ENCODE peak calls at places on chromosomes 5 and 9, in seven cellular contexts. F is Caco-2; Y is psoas muscle; K is PC-9; M is upper lobe of right lung; X is stomach; S is CD8-positive, alpha-beta T cell. A is an unnamed sample. For H3K4me1, the result is how much of the 10 kb centered on the place peaks cover.

GRCh38 chr5:43121565-43122484 is 1.1 kb downstream of the ZNF131 start:
- DNase-seq in F (peak), Y (no peak), K (no peak), M (no peak), X (no peak), S (no peak), A (peak)

GRCh38 chr5:140341591-140341990 is 4.8 kb downstream of the HBEGF start:
- DNase-seq in F (no peak), Y (peak), K (no peak), M (no peak), X (no peak), S (no peak), A (no peak)

GRCh38 chr5:34756781-34757624 is 82.0 kb upstream of the TTC23L start:
- DNase-seq in F (peak), Y (no peak), K (no peak), M (no peak), X (no peak), S (no peak), A (peak)

GRCh38 chr9:128912270-128912853 is 8.4 kb upstream of the PHYHD1 start:
- DNase-seq in F (peak), Y (no peak), K (peak), M (peak), X (no peak), S (no peak), A (no peak)

GRCh38 chr5:139636975-139637408 is 11.2 kb upstream of the CXXC5 start:
- DNase-seq in F (no peak), Y (no peak), K (no peak), M (no peak), X (no peak), S (no peak), A (no peak)

GRCh38 chr9:83554278-83554677 is 16.1 kb upstream of the FRMD3 start:
- DNase-seq in F (no peak), Y (peak), K (no peak), M (no peak), X (no peak), S (no peak), A (no peak)

GRCh38 chr5:2298746-2299145 is 416.0 kb upstream of the IRX4 start:
- DNase-seq in F (no peak), Y (no peak), K (no peak), M (no peak), X (no peak), S (no peak), A (no peak)

GRCh38 chr5:140324834-140325195 is 21.6 kb downstream of the HBEGF start:
- DNase-seq in F (no peak), Y (no peak), K (no peak), M (no peak), X (no peak), S (no peak), A (no peak)

GRCh38 chr9:2116073-2116472 is 100.9 kb downstream of the SMARCA2 start:
- DNase-seq in F (peak), Y (no peak), K (no peak), M (no peak), X (no peak), S (no peak), A (no peak)

GRCh38 chr9:35967042-35967441 is 9.1 kb upstream of the OR2S2 start:
- DNase-seq in F (no peak), Y (no peak), K (no peak), M (no peak), X (no peak), S (no peak), A (no peak)

GRCh38 chr9:95516736-95517558 is at the start of gene PTCH1:
- DNase-seq in F (peak), Y (peak), K (peak), M (peak), X (peak), S (peak), A (no peak)

GRCh38 chr5:34564706-34565235 is 91.4 kb upstream of the RAI14 start:
- DNase-seq in F (no peak), Y (peak), K (peak), M (no peak), X (no peak), S (no peak), A (no peak)

GRCh38 chr9:95155211-95155610 is 162.3 kb downstream of the FANCC start:
- DNase-seq in F (no peak), Y (no peak), K (no peak), M (no peak), X (no peak), S (no peak), A (no peak)

GRCh38 chr5:11329676-11330075 is 568.6 kb upstream of the DAP start:
- DNase-seq in F (no peak), Y (no peak), K (no peak), M (no peak), X (no peak), S (no peak), A (no peak)

GRCh38 chr5:154276236-154276792 is 85.8 kb downstream of the GALNT10 start:
- DNase-seq in F (no peak), Y (no peak), K (no peak), M (no peak), X (no peak), S (no peak), A (no peak)

GRCh38 chr5:107888541-107888940 is 217.8 kb upstream of the EFNA5 start:
- DNase-seq in F (no peak), Y (no peak), K (no peak), M (no peak), X (no peak), S (no peak), A (no peak)

GRCh38 chr5:167587768-167588167 is 703.7 kb upstream of the WWC1 start:
- DNase-seq in F (peak), Y (no peak), K (peak), M (no peak), X (no peak), S (no peak), A (peak)

GRCh38 chr9:97487107-97487506 is 14.4 kb upstream of the TMOD1 start:
- DNase-seq in F (peak), Y (no peak), K (no peak), M (no peak), X (no peak), S (no peak), A (no peak)

GRCh38 chr9:101366038-101366756 is 18.6 kb downstream of the BAAT start:
- DNase-seq in F (peak), Y (no peak), K (no peak), M (no peak), X (no peak), S (no peak), A (no peak)

GRCh38 chr9:109903515-109904138 is 123.6 kb downstream of the PALM2AKAP2 start:
- DNase-seq in F (peak), Y (peak), K (peak), M (no peak), X (peak), S (peak), A (peak)

GRCh38 chr5:174317261-174317894 is 271.9 kb downstream of the NSG2 start:
- DNase-seq in F (peak), Y (no peak), K (peak), M (peak), X (no peak), S (no peak), A (peak)

GRCh38 chr9:131854906-131855504 is 115.1 kb upstream of the RAPGEF1 start:
- DNase-seq in F (no peak), Y (no peak), K (no peak), M (no peak), X (no peak), S (no peak), A (no peak)

GRCh38 chr9:107039546-107039945 is 176.6 kb downstream of the ZNF462 start:
- DNase-seq in F (no peak), Y (no peak), K (no peak), M (no peak), X (no peak), S (no peak), A (no peak)

GRCh38 chr5:82676663-82677062 is 398.5 kb upstream of the RPS23 start:
- DNase-seq in F (no peak), Y (no peak), K (no peak), M (no peak), X (no peak), S (no peak), A (no peak)

GRCh38 chr5:142819816-142820215 is 49.6 kb downstream of the ARHGAP26 start:
- DNase-seq in F (no peak), Y (no peak), K (no peak), M (no peak), X (no peak), S (no peak), A (no peak)

GRCh38 chr5:141701341-141702119 is 19.5 kb upstream of the ARAP3 start:
- DNase-seq in F (no peak), Y (no peak), K (no peak), M (no peak), X (no peak), S (no peak), A (no peak)

GRCh38 chr5:120655828-120656435 is 191.8 kb downstream of the PRR16 start:
- DNase-seq in F (peak), Y (no peak), K (no peak), M (no peak), X (peak), S (no peak), A (peak)

GRCh38 chr9:95887926-95888497 is 12.5 kb downstream of the ERCC6L2 start:
- DNase-seq in F (no peak), Y (no peak), K (no peak), M (no peak), X (no peak), S (no peak), A (no peak)

GRCh38 chr5:73673161-73673591 is 47.2 kb downstream of the ARHGEF28 start:
- DNase-seq in F (peak), Y (no peak), K (no peak), M (no peak), X (no peak), S (no peak), A (no peak)

GRCh38 chr5:148807845-148808244 is 18.6 kb upstream of the ADRB2 start:
- DNase-seq in F (no peak), Y (no peak), K (no peak), M (no peak), X (no peak), S (no peak), A (no peak)

GRCh38 chr5:56840597-56840996 is 25.2 kb downstream of the MAP3K1 start:
- DNase-seq in F (no peak), Y (no peak), K (no peak), M (no peak), X (no peak), S (no peak), A (no peak)

GRCh38 chr9:120360046-120360445 is 219.9 kb downstream of the CDK5RAP2 start:
- DNase-seq in F (no peak), Y (no peak), K (no peak), M (no peak), X (no peak), S (no peak), A (no peak)

GRCh38 chr5:134380367-134380766 is 9.0 kb downstream of the UBE2B start:
- DNase-seq in F (no peak), Y (no peak), K (no peak), M (no peak), X (no peak), S (no peak), A (no peak)

DNA sequence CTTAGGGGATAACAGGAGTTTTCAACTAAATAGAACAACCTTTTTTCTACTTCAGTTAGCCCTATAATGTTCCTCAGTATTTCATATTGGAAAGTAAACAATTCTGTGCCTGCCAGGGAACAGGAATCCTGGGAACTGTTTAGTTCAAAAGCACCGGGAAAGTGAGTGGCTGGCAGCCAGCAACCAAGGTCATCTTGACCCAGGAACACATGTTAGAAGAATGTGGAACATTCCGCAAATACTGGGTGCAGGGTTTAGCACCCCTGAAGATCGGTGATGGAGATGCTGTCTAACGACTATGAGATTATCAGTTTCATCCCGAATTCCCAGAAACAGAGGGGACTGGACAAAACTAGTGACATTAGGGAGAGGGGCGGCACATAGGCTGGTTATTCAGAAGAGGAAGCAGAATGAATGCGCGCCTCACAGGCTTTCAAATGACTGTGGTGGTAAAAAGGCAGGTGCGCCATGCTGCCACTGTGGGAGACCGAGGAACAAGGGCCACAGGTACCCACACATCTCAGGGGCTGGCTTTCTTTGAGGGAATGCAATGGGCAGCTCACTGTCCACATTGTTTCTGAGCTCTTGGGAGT is 51.2 kb downstream of the IPPK start:
- DNase-seq in F (no peak), Y (no peak), K (no peak), M (no peak), X (peak), S (no peak), A (peak)
- H3K4me1 ChIP-seq in F (under half), Y (under half), K (under half), M (under half), X (under half), S (under half), A (under half)

DNA sequence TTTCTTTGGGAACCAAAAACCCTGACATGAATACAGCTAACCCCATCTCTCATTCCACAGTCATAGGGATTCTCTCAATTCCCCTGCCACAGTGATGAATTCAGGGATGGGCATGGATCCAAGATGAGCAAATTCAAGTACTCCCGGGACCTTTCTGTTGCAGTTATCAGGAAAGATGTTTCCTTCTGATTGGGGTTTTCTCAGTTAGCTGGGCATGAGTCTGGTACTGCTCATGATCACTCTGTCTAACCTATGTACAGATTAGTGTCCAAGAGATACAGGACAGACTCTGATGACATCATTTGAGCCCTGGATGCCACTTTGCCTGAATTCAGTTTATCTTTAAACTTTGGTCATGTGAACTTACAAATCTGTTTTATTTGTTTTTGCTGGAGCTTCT is 257.7 kb upstream of the KLF9 start:
- DNase-seq in F (no peak), Y (no peak), K (no peak), M (no peak), X (no peak), S (no peak), A (peak)
- H3K4me1 ChIP-seq in F (under half), Y (under half), K (under half), M (under half), X (under half), S (under half), A (under half)

DNA sequence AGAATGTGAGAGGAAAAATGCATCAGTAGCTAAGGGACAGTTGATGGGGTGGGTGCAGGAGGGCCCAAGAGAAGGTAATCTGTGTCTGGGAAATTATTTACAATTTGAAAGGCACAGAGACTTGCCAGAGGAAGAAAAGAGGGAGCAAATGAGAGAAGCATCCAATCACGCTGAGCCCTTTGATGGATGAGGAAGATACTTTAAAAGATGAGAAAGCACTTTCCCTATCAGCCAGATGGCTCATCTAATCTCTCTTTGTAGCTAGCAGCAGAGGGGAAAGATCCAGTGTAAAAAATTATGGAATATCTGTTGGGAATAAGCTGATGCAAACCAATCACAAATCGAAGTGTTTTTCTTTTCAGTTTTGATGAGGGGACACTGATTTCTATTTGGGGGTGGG is 57.0 kb upstream of the ABCA1 start:
- DNase-seq in F (no peak), Y (no peak), K (no peak), M (no peak), X (no peak), S (no peak), A (no peak)
- H3K4me1 ChIP-seq in F (under half), Y (under half), K (under half), M (under half), X (under half), S (under half), A (under half)

GRCh38 chr9:76652894-76653293 is 111.3 kb upstream of the PCA3 start:
- DNase-seq in F (no peak), Y (no peak), K (no peak), M (no peak), X (no peak), S (no peak), A (no peak)
- H3K4me1 ChIP-seq in F (under half), Y (under half), K (under half), M (under half), X (half or more), S (under half), A (under half)

DNA sequence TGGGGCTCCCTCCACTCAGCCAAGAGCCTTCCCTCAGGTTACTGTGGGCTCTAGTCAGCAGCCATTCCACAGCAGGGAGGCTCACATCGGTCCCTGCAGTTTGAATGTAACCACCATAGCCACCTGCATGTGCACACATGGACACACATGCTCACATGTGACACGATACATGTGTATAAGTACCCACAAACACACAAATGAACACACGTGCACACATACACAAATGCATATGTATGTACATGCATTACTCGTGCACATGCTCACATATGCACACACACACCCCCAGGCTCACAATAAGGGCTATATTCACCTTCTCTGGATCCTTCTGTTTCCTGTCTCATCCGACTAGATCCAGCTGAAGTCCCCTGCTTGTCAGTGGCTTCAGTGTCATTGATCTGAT is 36.2 kb downstream of the UBE2QL1 start:
- DNase-seq in F (no peak), Y (no peak), K (no peak), M (no peak), X (peak), S (no peak), A (no peak)
- H3K4me1 ChIP-seq in F (under half), Y (under half), K (under half), M (under half), X (under half), S (under half), A (under half)

GRCh38 chr5:137778772-137779564 is 24.8 kb upstream of the HNRNPA0 start:
- DNase-seq in F (peak), Y (no peak), K (no peak), M (no peak), X (no peak), S (no peak), A (no peak)
- H3K4me1 ChIP-seq in F (under half), Y (under half), K (under half), M (under half), X (under half), S (under half), A (under half)

DNA sequence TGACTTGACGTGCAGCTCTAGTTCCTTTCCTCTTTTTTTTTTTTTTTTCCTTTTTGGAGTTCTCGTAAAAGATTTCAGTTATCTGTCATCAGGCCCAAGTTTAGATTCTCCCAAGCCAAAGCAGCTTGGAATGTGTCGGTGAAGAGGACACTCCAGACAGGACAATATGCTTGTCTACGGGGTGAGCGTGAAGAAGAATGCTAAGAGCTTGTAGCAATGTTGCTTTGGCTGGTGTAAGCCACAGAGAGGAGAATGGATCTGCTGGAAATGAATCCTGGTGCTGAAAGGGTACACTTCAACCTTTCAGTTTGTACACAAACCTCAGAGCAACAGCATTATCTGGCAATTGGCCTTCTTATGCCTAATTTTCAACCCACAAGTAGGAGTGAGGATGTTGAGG is 92.4 kb downstream of the ISL1 start:
- DNase-seq in F (no peak), Y (no peak), K (no peak), M (no peak), X (no peak), S (no peak), A (no peak)
- H3K4me1 ChIP-seq in F (under half), Y (under half), K (under half), M (under half), X (under half), S (under half), A (under half)

GRCh38 chr5:78587775-78588291 is 60.7 kb downstream of the LHFPL2 start:
- DNase-seq in F (no peak), Y (peak), K (no peak), M (no peak), X (no peak), S (no peak), A (peak)
- H3K4me1 ChIP-seq in F (under half), Y (under half), K (half or more), M (under half), X (under half), S (under half), A (under half)

A was measured in adrenal gland.